ENCODE peak calls at places on chromosome 1, in ten cellular contexts. One of them, this sample, is unnamed.

GRCh38 chr1:151729157-151729965 is 8.0 kb downstream of the RIIAD1 start:
- DNase-seq in adipocyte: no peak
- DNase-seq in psoas muscle: no peak
- DNase-seq in IMR-90: no peak
- DNase-seq in CD4-positive, alpha-beta memory T cell: no peak
- DNase-seq in CD8-positive, alpha-beta memory T cell: no peak
- DNase-seq in CD8-positive, alpha-beta T cell: no peak
- DNase-seq in OCI-LY7: no peak
- DNase-seq in BJ: no peak
- DNase-seq in H1: no peak
- DNase-seq in this sample: no peak

GRCh38 chr1:89721351-89721750 is 88.4 kb downstream of the LRRC8C start:
- DNase-seq in adipocyte: peak
- DNase-seq in psoas muscle: no peak
- DNase-seq in IMR-90: peak
- DNase-seq in CD4-positive, alpha-beta memory T cell: peak
- DNase-seq in CD8-positive, alpha-beta memory T cell: peak
- DNase-seq in CD8-positive, alpha-beta T cell: no peak
- DNase-seq in OCI-LY7: peak
- DNase-seq in BJ: no peak
- DNase-seq in H1: no peak
- DNase-seq in this sample: peak

GRCh38 chr1:193408782-193409293 is 222.4 kb upstream of the B3GALT2 start:
- DNase-seq in adipocyte: peak
- DNase-seq in psoas muscle: peak
- DNase-seq in IMR-90: peak
- DNase-seq in CD4-positive, alpha-beta memory T cell: peak
- DNase-seq in CD8-positive, alpha-beta memory T cell: no peak
- DNase-seq in CD8-positive, alpha-beta T cell: no peak
- DNase-seq in OCI-LY7: no peak
- DNase-seq in BJ: peak
- DNase-seq in H1: no peak
- DNase-seq in this sample: no peak

GRCh38 chr1:111449703-111450017 is 396 bp downstream of the ATP5PB start:
- DNase-seq in adipocyte: no peak
- DNase-seq in psoas muscle: no peak
- DNase-seq in IMR-90: no peak
- DNase-seq in CD4-positive, alpha-beta memory T cell: no peak
- DNase-seq in CD8-positive, alpha-beta memory T cell: no peak
- DNase-seq in CD8-positive, alpha-beta T cell: no peak
- DNase-seq in OCI-LY7: no peak
- DNase-seq in BJ: no peak
- DNase-seq in H1: no peak
- DNase-seq in this sample: no peak

GRCh38 chr1:184437306-184437705 is 50.5 kb downstream of the C1orf21 start:
- DNase-seq in adipocyte: no peak
- DNase-seq in psoas muscle: no peak
- DNase-seq in IMR-90: no peak
- DNase-seq in CD4-positive, alpha-beta memory T cell: no peak
- DNase-seq in CD8-positive, alpha-beta memory T cell: no peak
- DNase-seq in CD8-positive, alpha-beta T cell: no peak
- DNase-seq in OCI-LY7: no peak
- DNase-seq in BJ: no peak
- DNase-seq in H1: no peak
- DNase-seq in this sample: no peak

GRCh38 chr1:3107201-3107600 is 38.2 kb downstream of the PRDM16 start:
- DNase-seq in adipocyte: no peak
- DNase-seq in psoas muscle: no peak
- DNase-seq in IMR-90: no peak
- DNase-seq in CD4-positive, alpha-beta memory T cell: no peak
- DNase-seq in CD8-positive, alpha-beta memory T cell: no peak
- DNase-seq in CD8-positive, alpha-beta T cell: no peak
- DNase-seq in OCI-LY7: no peak
- DNase-seq in BJ: no peak
- DNase-seq in H1: no peak
- DNase-seq in this sample: no peak

GRCh38 chr1:223137402-223138100 is 5.5 kb downstream of the TLR5 start:
- DNase-seq in adipocyte: peak
- DNase-seq in psoas muscle: no peak
- DNase-seq in IMR-90: peak
- DNase-seq in CD4-positive, alpha-beta memory T cell: no peak
- DNase-seq in CD8-positive, alpha-beta memory T cell: no peak
- DNase-seq in CD8-positive, alpha-beta T cell: no peak
- DNase-seq in OCI-LY7: no peak
- DNase-seq in BJ: no peak
- DNase-seq in H1: no peak
- DNase-seq in this sample: no peak

GRCh38 chr1:189597083-189597482 is 880.6 kb downstream of the BRINP3 start:
- DNase-seq in adipocyte: no peak
- DNase-seq in psoas muscle: no peak
- DNase-seq in IMR-90: no peak
- DNase-seq in CD4-positive, alpha-beta memory T cell: no peak
- DNase-seq in CD8-positive, alpha-beta memory T cell: no peak
- DNase-seq in CD8-positive, alpha-beta T cell: no peak
- DNase-seq in OCI-LY7: no peak
- DNase-seq in BJ: no peak
- DNase-seq in H1: no peak
- DNase-seq in this sample: no peak

GRCh38 chr1:116252785-116253184 is 120.3 kb upstream of the ATP1A1 start:
- DNase-seq in adipocyte: no peak
- DNase-seq in psoas muscle: no peak
- DNase-seq in IMR-90: no peak
- DNase-seq in CD4-positive, alpha-beta memory T cell: no peak
- DNase-seq in CD8-positive, alpha-beta memory T cell: no peak
- DNase-seq in CD8-positive, alpha-beta T cell: no peak
- DNase-seq in OCI-LY7: peak
- DNase-seq in BJ: no peak
- DNase-seq in H1: no peak
- DNase-seq in this sample: no peak

DNA sequence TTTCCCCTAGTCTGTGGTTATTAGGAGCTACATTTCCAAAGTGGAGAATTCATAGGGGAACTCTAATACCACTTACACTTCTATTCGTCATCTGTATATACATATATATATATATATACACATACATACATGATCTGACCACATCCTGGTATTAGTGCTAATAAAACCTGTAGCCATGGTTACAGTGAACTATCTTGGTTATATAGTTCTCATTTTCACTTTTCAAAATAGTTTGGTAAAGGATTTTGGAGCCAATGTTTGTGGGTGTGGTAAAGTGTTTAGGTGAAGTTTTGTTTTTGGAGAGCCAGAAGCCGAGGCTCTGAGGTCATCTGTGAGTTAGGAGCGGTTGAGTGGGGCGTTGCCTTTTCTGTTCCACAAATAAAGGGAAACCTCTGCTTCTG is 17.9 kb downstream of the KIAA0040 start:
- DNase-seq in adipocyte: no peak
- DNase-seq in psoas muscle: no peak
- DNase-seq in IMR-90: no peak
- DNase-seq in CD4-positive, alpha-beta memory T cell: peak
- DNase-seq in CD8-positive, alpha-beta memory T cell: peak
- DNase-seq in CD8-positive, alpha-beta T cell: no peak
- DNase-seq in OCI-LY7: no peak
- DNase-seq in BJ: no peak
- DNase-seq in H1: no peak
- DNase-seq in this sample: no peak
- H3K4me3 ChIP-seq in adipocyte: no peak
- H3K4me3 ChIP-seq in psoas muscle: no peak
- H3K4me3 ChIP-seq in IMR-90: no peak
- H3K4me3 ChIP-seq in CD4-positive, alpha-beta memory T cell: no peak
- H3K4me3 ChIP-seq in CD8-positive, alpha-beta memory T cell: no peak
- H3K4me3 ChIP-seq in CD8-positive, alpha-beta T cell: no peak
- H3K4me3 ChIP-seq in OCI-LY7: peak
- H3K4me3 ChIP-seq in BJ: no peak
- H3K4me3 ChIP-seq in H1: no peak
- H3K4me3 ChIP-seq in this sample: peak

GRCh38 chr1:62686822-62687221 is 1.4 kb downstream of the DOCK7 start:
- DNase-seq in adipocyte: no peak
- DNase-seq in psoas muscle: no peak
- DNase-seq in IMR-90: no peak
- DNase-seq in CD4-positive, alpha-beta memory T cell: no peak
- DNase-seq in CD8-positive, alpha-beta memory T cell: no peak
- DNase-seq in CD8-positive, alpha-beta T cell: no peak
- DNase-seq in OCI-LY7: no peak
- DNase-seq in BJ: no peak
- DNase-seq in H1: no peak
- DNase-seq in this sample: no peak
- H3K4me3 ChIP-seq in adipocyte: peak
- H3K4me3 ChIP-seq in psoas muscle: peak
- H3K4me3 ChIP-seq in IMR-90: peak
- H3K4me3 ChIP-seq in CD4-positive, alpha-beta memory T cell: no peak
- H3K4me3 ChIP-seq in CD8-positive, alpha-beta memory T cell: no peak
- H3K4me3 ChIP-seq in CD8-positive, alpha-beta T cell: no peak
- H3K4me3 ChIP-seq in OCI-LY7: peak
- H3K4me3 ChIP-seq in BJ: peak
- H3K4me3 ChIP-seq in H1: no peak
- H3K4me3 ChIP-seq in this sample: peak

GRCh38 chr1:78101051-78101450 is 55.3 kb downstream of the GIPC2 start:
- DNase-seq in adipocyte: no peak
- DNase-seq in psoas muscle: no peak
- DNase-seq in IMR-90: no peak
- DNase-seq in CD4-positive, alpha-beta memory T cell: no peak
- DNase-seq in CD8-positive, alpha-beta memory T cell: no peak
- DNase-seq in CD8-positive, alpha-beta T cell: no peak
- DNase-seq in OCI-LY7: no peak
- DNase-seq in BJ: no peak
- DNase-seq in H1: no peak
- DNase-seq in this sample: no peak
- H3K4me3 ChIP-seq in adipocyte: no peak
- H3K4me3 ChIP-seq in psoas muscle: no peak
- H3K4me3 ChIP-seq in IMR-90: no peak
- H3K4me3 ChIP-seq in CD4-positive, alpha-beta memory T cell: no peak
- H3K4me3 ChIP-seq in CD8-positive, alpha-beta memory T cell: no peak
- H3K4me3 ChIP-seq in CD8-positive, alpha-beta T cell: no peak
- H3K4me3 ChIP-seq in OCI-LY7: no peak
- H3K4me3 ChIP-seq in BJ: no peak
- H3K4me3 ChIP-seq in H1: no peak
- H3K4me3 ChIP-seq in this sample: no peak

GRCh38 chr1:27367160-27367650 is 444 bp upstream of the MAP3K6 start:
- DNase-seq in adipocyte: no peak
- DNase-seq in psoas muscle: no peak
- DNase-seq in IMR-90: no peak
- DNase-seq in CD4-positive, alpha-beta memory T cell: no peak
- DNase-seq in CD8-positive, alpha-beta memory T cell: no peak
- DNase-seq in CD8-positive, alpha-beta T cell: no peak
- DNase-seq in OCI-LY7: no peak
- DNase-seq in BJ: no peak
- DNase-seq in H1: no peak
- DNase-seq in this sample: no peak
- H3K4me3 ChIP-seq in adipocyte: peak
- H3K4me3 ChIP-seq in psoas muscle: peak
- H3K4me3 ChIP-seq in IMR-90: peak
- H3K4me3 ChIP-seq in CD4-positive, alpha-beta memory T cell: no peak
- H3K4me3 ChIP-seq in CD8-positive, alpha-beta memory T cell: no peak
- H3K4me3 ChIP-seq in CD8-positive, alpha-beta T cell: no peak
- H3K4me3 ChIP-seq in OCI-LY7: no peak
- H3K4me3 ChIP-seq in BJ: peak
- H3K4me3 ChIP-seq in H1: peak
- H3K4me3 ChIP-seq in this sample: no peak

GRCh38 chr1:243917177-243917862 is 67.3 kb upstream of the AKT3 start:
- DNase-seq in adipocyte: peak
- DNase-seq in psoas muscle: peak
- DNase-seq in IMR-90: peak
- DNase-seq in CD4-positive, alpha-beta memory T cell: peak
- DNase-seq in CD8-positive, alpha-beta memory T cell: peak
- DNase-seq in CD8-positive, alpha-beta T cell: no peak
- DNase-seq in OCI-LY7: no peak
- DNase-seq in BJ: peak
- DNase-seq in H1: peak
- DNase-seq in this sample: no peak
- H3K4me3 ChIP-seq in adipocyte: peak
- H3K4me3 ChIP-seq in psoas muscle: peak
- H3K4me3 ChIP-seq in IMR-90: peak
- H3K4me3 ChIP-seq in CD4-positive, alpha-beta memory T cell: peak
- H3K4me3 ChIP-seq in CD8-positive, alpha-beta memory T cell: peak
- H3K4me3 ChIP-seq in CD8-positive, alpha-beta T cell: peak
- H3K4me3 ChIP-seq in OCI-LY7: no peak
- H3K4me3 ChIP-seq in BJ: peak
- H3K4me3 ChIP-seq in H1: peak
- H3K4me3 ChIP-seq in this sample: peak

GRCh38 chr1:163202833-163203451 is at the start of gene RGS5:
- DNase-seq in adipocyte: peak
- DNase-seq in psoas muscle: no peak
- DNase-seq in IMR-90: peak
- DNase-seq in CD4-positive, alpha-beta memory T cell: no peak
- DNase-seq in CD8-positive, alpha-beta memory T cell: no peak
- DNase-seq in CD8-positive, alpha-beta T cell: no peak
- DNase-seq in OCI-LY7: no peak
- DNase-seq in BJ: no peak
- DNase-seq in H1: peak
- DNase-seq in this sample: no peak
- H3K4me3 ChIP-seq in adipocyte: no peak
- H3K4me3 ChIP-seq in psoas muscle: peak
- H3K4me3 ChIP-seq in IMR-90: no peak
- H3K4me3 ChIP-seq in CD4-positive, alpha-beta memory T cell: no peak
- H3K4me3 ChIP-seq in CD8-positive, alpha-beta memory T cell: no peak
- H3K4me3 ChIP-seq in CD8-positive, alpha-beta T cell: no peak
- H3K4me3 ChIP-seq in OCI-LY7: no peak
- H3K4me3 ChIP-seq in BJ: no peak
- H3K4me3 ChIP-seq in H1: peak
- H3K4me3 ChIP-seq in this sample: no peak

GRCh38 chr1:178037510-178038253 is 56.2 kb upstream of the RASAL2 start:
- DNase-seq in adipocyte: peak
- DNase-seq in psoas muscle: peak
- DNase-seq in IMR-90: peak
- DNase-seq in CD4-positive, alpha-beta memory T cell: no peak
- DNase-seq in CD8-positive, alpha-beta memory T cell: no peak
- DNase-seq in CD8-positive, alpha-beta T cell: no peak
- DNase-seq in OCI-LY7: no peak
- DNase-seq in BJ: no peak
- DNase-seq in H1: peak
- DNase-seq in this sample: no peak
- H3K4me3 ChIP-seq in adipocyte: peak
- H3K4me3 ChIP-seq in psoas muscle: peak
- H3K4me3 ChIP-seq in IMR-90: peak
- H3K4me3 ChIP-seq in CD4-positive, alpha-beta memory T cell: no peak
- H3K4me3 ChIP-seq in CD8-positive, alpha-beta memory T cell: no peak
- H3K4me3 ChIP-seq in CD8-positive, alpha-beta T cell: no peak
- H3K4me3 ChIP-seq in OCI-LY7: no peak
- H3K4me3 ChIP-seq in BJ: peak
- H3K4me3 ChIP-seq in H1: peak
- H3K4me3 ChIP-seq in this sample: no peak

This sample was measured in CD4-positive, CD25-positive, alpha-beta regulatory T cell.